ENCODE peak calls at places on chromosomes 11 and 22, in four cellular contexts. One of them, this sample, is unnamed.

GRCh38 chr11:129374081-129374992 is 1.3 kb upstream of the BARX2 start:
- DNase-seq in ovary: no peak
- DNase-seq in AG04450: no peak
- DNase-seq in KBM-7: peak
- DNase-seq in this sample: no peak

GRCh38 chr22:44351685-44352377 is 39.1 kb upstream of the SHISAL1 start:
- DNase-seq in ovary: peak
- DNase-seq in AG04450: peak
- DNase-seq in KBM-7: no peak
- DNase-seq in this sample: peak

GRCh38 chr11:47969401-47969800 is 11.0 kb upstream of the PTPRJ start:
- DNase-seq in ovary: no peak
- DNase-seq in AG04450: no peak
- DNase-seq in KBM-7: no peak
- DNase-seq in this sample: no peak

GRCh38 chr22:39617342-39617741 is 46.8 kb downstream of the CACNA1I start:
- DNase-seq in ovary: no peak
- DNase-seq in AG04450: no peak
- DNase-seq in KBM-7: no peak
- DNase-seq in this sample: no peak

GRCh38 chr11:61718613-61719302 is 33.7 kb upstream of the MYRF start:
- DNase-seq in ovary: peak
- DNase-seq in AG04450: peak
- DNase-seq in KBM-7: no peak
- DNase-seq in this sample: peak

GRCh38 chr11:75445315-75445953 is 12.4 kb upstream of the KLHL35 start:
- DNase-seq in ovary: peak
- DNase-seq in AG04450: no peak
- DNase-seq in KBM-7: peak
- DNase-seq in this sample: peak

GRCh38 chr11:70742553-70743291 is 344.4 kb downstream of the CTTN start:
- DNase-seq in ovary: no peak
- DNase-seq in AG04450: no peak
- DNase-seq in KBM-7: no peak
- DNase-seq in this sample: no peak

GRCh38 chr11:11149671-11150459 is 203.2 kb downstream of the CSNK2A3 start:
- DNase-seq in ovary: no peak
- DNase-seq in AG04450: no peak
- DNase-seq in KBM-7: peak
- DNase-seq in this sample: peak

GRCh38 chr11:62556872-62557631 is 10.4 kb upstream of the AHNAK start:
- DNase-seq in ovary: no peak
- DNase-seq in AG04450: no peak
- DNase-seq in KBM-7: no peak
- DNase-seq in this sample: peak

GRCh38 chr11:103920933-103921332 is 115.5 kb upstream of the DDI1 start:
- DNase-seq in ovary: no peak
- DNase-seq in AG04450: no peak
- DNase-seq in KBM-7: no peak
- DNase-seq in this sample: no peak

GRCh38 chr11:46906596-46906995 is 11.8 kb downstream of the LRP4 start:
- DNase-seq in ovary: no peak
- DNase-seq in AG04450: no peak
- DNase-seq in KBM-7: peak
- DNase-seq in this sample: no peak

GRCh38 chr11:116827461-116827860 is 2.2 kb upstream of the APOC3 start:
- DNase-seq in ovary: no peak
- DNase-seq in AG04450: no peak
- DNase-seq in KBM-7: no peak
- DNase-seq in this sample: no peak

GRCh38 chr22:25080855-25081254 is 118.8 kb upstream of the CRYBB3 start:
- DNase-seq in ovary: no peak
- DNase-seq in AG04450: no peak
- DNase-seq in KBM-7: no peak
- DNase-seq in this sample: no peak

GRCh38 chr11:83044958-83045712 is 26.6 kb downstream of the RAB30 start:
- DNase-seq in ovary: no peak
- DNase-seq in AG04450: peak
- DNase-seq in KBM-7: no peak
- DNase-seq in this sample: no peak

GRCh38 chr22:38531251-38531956 is 25.3 kb upstream of the DDX17 start:
- DNase-seq in ovary: no peak
- DNase-seq in AG04450: no peak
- DNase-seq in KBM-7: no peak
- DNase-seq in this sample: peak

GRCh38 chr22:40449676-40450035 is 79.3 kb downstream of the SGSM3 start:
- DNase-seq in ovary: no peak
- DNase-seq in AG04450: no peak
- DNase-seq in KBM-7: no peak
- DNase-seq in this sample: no peak

GRCh38 chr11:62013266-62014157 is 46.1 kb upstream of the FTH1 start:
- DNase-seq in ovary: no peak
- DNase-seq in AG04450: no peak
- DNase-seq in KBM-7: no peak
- DNase-seq in this sample: no peak

GRCh38 chr11:45663486-45664375 is 1.7 kb downstream of the CHST1 start:
- DNase-seq in ovary: no peak
- DNase-seq in AG04450: no peak
- DNase-seq in KBM-7: no peak
- DNase-seq in this sample: no peak

GRCh38 chr11:57638005-57638760 is 11.5 kb downstream of the YPEL4 start:
- DNase-seq in ovary: peak
- DNase-seq in AG04450: peak
- DNase-seq in KBM-7: peak
- DNase-seq in this sample: no peak

GRCh38 chr11:84865257-84865656 is 761.9 kb downstream of the DLG2 start:
- DNase-seq in ovary: no peak
- DNase-seq in AG04450: no peak
- DNase-seq in KBM-7: no peak
- DNase-seq in this sample: no peak

GRCh38 chr11:121936781-121937447 is 179.1 kb downstream of the BLID start:
- DNase-seq in ovary: no peak
- DNase-seq in AG04450: no peak
- DNase-seq in KBM-7: no peak
- DNase-seq in this sample: no peak

GRCh38 chr11:116729501-116730240 is 43.1 kb downstream of the BUD13 start:
- DNase-seq in ovary: no peak
- DNase-seq in AG04450: no peak
- DNase-seq in KBM-7: no peak
- DNase-seq in this sample: no peak

GRCh38 chr22:36395061-36395849 is 7.5 kb upstream of the MYH9 start:
- DNase-seq in ovary: no peak
- DNase-seq in AG04450: no peak
- DNase-seq in KBM-7: no peak
- DNase-seq in this sample: no peak

GRCh38 chr11:132131962-132132361 is 761.5 kb downstream of the NTM start:
- DNase-seq in ovary: no peak
- DNase-seq in AG04450: no peak
- DNase-seq in KBM-7: no peak
- DNase-seq in this sample: no peak

GRCh38 chr22:39556970-39557811 is 13.4 kb upstream of the CACNA1I start:
- DNase-seq in ovary: no peak
- DNase-seq in AG04450: no peak
- DNase-seq in KBM-7: no peak
- DNase-seq in this sample: no peak

GRCh38 chr22:29842740-29843139 is 4.7 kb upstream of the ASCC2 start:
- DNase-seq in ovary: no peak
- DNase-seq in AG04450: peak
- DNase-seq in KBM-7: no peak
- DNase-seq in this sample: no peak

GRCh38 chr11:68021167-68021787 is 9.2 kb upstream of the NDUFS8 start:
- DNase-seq in ovary: no peak
- DNase-seq in AG04450: no peak
- DNase-seq in KBM-7: no peak
- DNase-seq in this sample: no peak